ENCODE peak calls at places on chromosomes 13 and 19, in six cellular contexts. U is PC-9, K is stomach, W is fibroblast of lung, X is body of pancreas, O is Peyer's patch. V is an unnamed sample. For H3K4me1, the result is how much of the 10 kb centered on the place peaks cover.

GRCh38 chr13:75307370-75307984 is 174.5 kb downstream of the TBC1D4 start:
- DNase-seq in U (no peak), K (no peak), W (peak), X (no peak), O (no peak), V (no peak)

GRCh38 chr19:41801682-41802317 is 5.4 kb downstream of the CEACAM3 start:
- DNase-seq in U (peak), K (no peak), W (no peak), X (no peak), O (no peak), V (no peak)

GRCh38 chr13:20713751-20714150 is 10.3 kb downstream of the IL17D start:
- DNase-seq in U (no peak), K (no peak), W (peak), X (no peak), O (no peak), V (no peak)

GRCh38 chr13:19586904-19587634 is 25.7 kb upstream of the TPTE2 start:
- DNase-seq in U (no peak), K (peak), W (peak), X (peak), O (peak), V (no peak)

GRCh38 chr13:42747399-42747873 is 33.9 kb upstream of the FAM216B start:
- DNase-seq in U (peak), K (no peak), W (peak), X (no peak), O (no peak), V (no peak)

GRCh38 chr13:21297914-21298831 is 121.7 kb downstream of the MRPL57 start:
- DNase-seq in U (peak), K (peak), W (peak), X (peak), O (peak), V (peak)

GRCh38 chr13:98022210-98022609 is 68.7 kb downstream of the IPO5 start:
- DNase-seq in U (no peak), K (no peak), W (peak), X (no peak), O (no peak), V (no peak)

GRCh38 chr13:73245271-73245670 is 186.5 kb downstream of the KLF5 start:
- DNase-seq in U (no peak), K (no peak), W (no peak), X (no peak), O (no peak), V (no peak)

GRCh38 chr13:97015661-97016350 is 21.5 kb upstream of the OXGR1 start:
- DNase-seq in U (no peak), K (no peak), W (peak), X (no peak), O (no peak), V (no peak)

GRCh38 chr13:99220199-99220931 is 19.7 kb downstream of the UBAC2 start:
- DNase-seq in U (no peak), K (no peak), W (no peak), X (no peak), O (peak), V (no peak)

GRCh38 chr19:10230155-10230903 is 802 bp downstream of the S1PR2 start:
- DNase-seq in U (peak), K (peak), W (peak), X (peak), O (peak), V (no peak)

GRCh38 chr19:31085125-31085524 is 264.1 kb downstream of the TSHZ3 start:
- DNase-seq in U (peak), K (no peak), W (no peak), X (no peak), O (no peak), V (no peak)

GRCh38 chr19:12400618-12401502 is at the start of gene ZNF799:
- DNase-seq in U (peak), K (peak), W (peak), X (peak), O (peak), V (peak)

GRCh38 chr13:105925496-105925895 is 610.0 kb downstream of the EFNB2 start:
- DNase-seq in U (peak), K (no peak), W (peak), X (no peak), O (no peak), V (no peak)

GRCh38 chr19:50580970-50581636 is 12.9 kb upstream of the LRRC4B start:
- DNase-seq in U (no peak), K (no peak), W (no peak), X (no peak), O (no peak), V (no peak)

GRCh38 chr13:110538632-110539031 is 22.9 kb downstream of the RAB20 start:
- DNase-seq in U (no peak), K (no peak), W (no peak), X (peak), O (no peak), V (no peak)

GRCh38 chr13:101453784-101454201 is 1.3 kb downstream of the ITGBL1 start:
- DNase-seq in U (peak), K (peak), W (no peak), X (peak), O (no peak), V (no peak)

GRCh38 chr13:32976046-32976781 is 40.0 kb upstream of the KL start:
- DNase-seq in U (no peak), K (no peak), W (no peak), X (no peak), O (no peak), V (no peak)

GRCh38 chr19:10432736-10433130 is 12.4 kb downstream of the PDE4A start:
- DNase-seq in U (no peak), K (peak), W (no peak), X (peak), O (no peak), V (no peak)

GRCh38 chr13:35649162-35649561 is 172.7 kb upstream of the MAB21L1 start:
- DNase-seq in U (no peak), K (no peak), W (peak), X (no peak), O (no peak), V (no peak)

GRCh38 chr13:23723463-23723862 is 153.3 kb downstream of the TNFRSF19 start:
- DNase-seq in U (no peak), K (no peak), W (peak), X (no peak), O (no peak), V (no peak)

GRCh38 chr13:80213201-80213600 is 127.7 kb downstream of the SPRY2 start:
- DNase-seq in U (no peak), K (no peak), W (no peak), X (no peak), O (no peak), V (no peak)

GRCh38 chr13:42575938-42576337 is 2.0 kb downstream of the TNFSF11 start:
- DNase-seq in U (no peak), K (no peak), W (no peak), X (no peak), O (no peak), V (no peak)

GRCh38 chr13:72849571-72849970 is 67.6 kb downstream of the PIBF1 start:
- DNase-seq in U (no peak), K (no peak), W (peak), X (no peak), O (no peak), V (no peak)

GRCh38 chr19:57887195-57887941 is 1.5 kb downstream of the ZNF814 start:
- DNase-seq in U (no peak), K (no peak), W (peak), X (no peak), O (no peak), V (no peak)

GRCh38 chr19:38706792-38707511 is 37.3 kb downstream of the CAPN12 start:
- DNase-seq in U (no peak), K (no peak), W (no peak), X (no peak), O (no peak), V (no peak)
- H3K4me1 ChIP-seq in U (under half), K (half or more), W (under half), X (under half), O (under half), V (half or more)

GRCh38 chr13:45191874-45192273 is 9.0 kb downstream of the KCTD4 start:
- DNase-seq in U (no peak), K (no peak), W (no peak), X (no peak), O (no peak), V (no peak)

GRCh38 chr13:45196622-45197021 is 4.2 kb downstream of the KCTD4 start:
- DNase-seq in U (no peak), K (no peak), W (peak), X (no peak), O (no peak), V (no peak)

GRCh38 chr13:45195421-45195820 is 5.4 kb downstream of the KCTD4 start:
- DNase-seq in U (no peak), K (no peak), W (no peak), X (no peak), O (no peak), V (no peak)

GRCh38 chr13:45196091-45196490 is 4.8 kb downstream of the KCTD4 start:
- DNase-seq in U (no peak), K (no peak), W (peak), X (no peak), O (no peak), V (no peak)

GRCh38 chr13:45194081-45194939 is 6.5 kb downstream of the KCTD4 start:
- DNase-seq in U (no peak), K (no peak), W (peak), X (peak), O (no peak), V (no peak)
- H3K27ac ChIP-seq in U (no peak), K (no peak), W (no peak), X (no peak), O (no peak), V (no peak)

DNA sequence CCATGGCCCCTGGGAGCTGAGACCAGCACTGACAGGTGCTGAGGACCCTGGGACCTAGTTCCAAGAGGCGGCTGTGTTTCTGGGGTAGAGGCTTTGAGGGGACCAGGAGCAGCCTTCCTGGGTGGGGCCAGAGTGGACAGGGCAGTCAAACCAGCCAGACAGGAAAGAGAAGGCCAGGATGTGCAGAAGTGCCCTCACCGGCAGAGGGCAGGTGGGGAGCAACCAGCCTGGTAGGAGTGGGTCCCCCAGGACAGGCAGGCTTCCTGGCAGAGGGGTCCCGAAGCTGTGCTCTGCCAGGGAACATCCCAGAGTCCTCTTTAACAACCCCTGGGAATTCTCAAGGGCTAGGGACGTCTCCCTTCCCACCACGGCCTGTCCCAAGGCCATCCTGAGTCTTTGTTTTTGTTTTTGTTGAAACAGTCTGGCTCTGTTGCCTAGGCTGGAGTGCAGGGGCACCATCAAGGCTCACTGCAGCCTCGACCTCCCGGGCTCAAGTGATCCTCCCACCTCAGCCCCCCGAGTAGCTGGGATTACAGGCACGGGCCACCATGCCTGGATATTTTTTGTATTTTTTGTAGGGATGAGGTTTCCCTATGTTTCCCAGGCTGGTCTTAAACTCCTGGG is 3.0 kb upstream of the HIPK4 start:
- DNase-seq in U (peak), K (peak), W (no peak), X (peak), O (no peak), V (no peak)
- TF ChIP-seq CTCF in U (peak), K (no peak), W (no peak), X (peak), O (peak), V (peak)

DNA sequence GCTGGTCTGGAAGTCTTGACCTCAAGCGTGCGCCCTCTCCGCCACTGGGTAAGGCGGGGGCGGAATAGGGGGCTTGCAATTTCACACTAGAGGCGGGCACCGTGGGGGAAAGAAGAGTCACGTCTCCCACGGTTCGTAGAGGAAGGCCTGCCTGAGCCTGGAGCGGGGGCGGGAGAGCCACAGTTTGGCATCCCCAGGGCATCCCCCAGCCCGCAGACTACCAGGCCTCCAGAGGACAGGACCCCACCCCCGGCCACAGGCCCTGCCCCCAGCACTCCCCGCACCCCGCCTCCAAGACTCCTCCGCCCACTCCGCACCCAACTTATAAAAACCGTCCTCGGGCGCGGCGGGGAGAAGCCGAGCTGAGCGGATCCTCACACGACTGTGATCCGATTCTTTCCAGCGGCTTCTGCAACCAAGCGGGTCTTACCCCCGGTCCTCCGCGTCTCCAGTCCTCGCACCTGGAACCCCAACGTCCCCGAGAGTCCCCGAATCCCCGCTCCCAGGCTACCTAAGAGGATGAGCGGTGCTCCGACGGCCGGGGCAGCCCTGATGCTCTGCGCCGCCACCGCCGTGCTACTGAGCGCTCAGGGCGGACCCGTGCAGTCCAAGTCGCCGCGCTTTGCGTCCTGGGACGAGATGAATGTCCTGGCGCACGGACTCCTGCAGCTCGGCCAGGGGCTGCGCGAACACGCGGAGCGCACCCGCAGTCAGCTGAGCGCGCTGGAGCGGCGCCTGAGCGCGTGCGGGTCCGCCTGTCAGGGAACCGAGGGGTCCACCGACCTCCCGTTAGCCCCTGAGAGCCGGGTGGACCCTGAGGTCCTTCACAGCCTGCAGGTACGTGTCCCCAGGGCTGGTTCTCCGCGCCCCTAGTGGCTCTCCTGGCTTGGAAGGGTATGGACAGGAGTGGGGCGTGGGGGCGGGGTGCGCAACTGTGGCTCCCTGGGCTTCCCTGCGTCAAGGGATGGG is at the start of gene ANGPTL4:
- DNase-seq in U (no peak), K (peak), W (peak), X (peak), O (peak), V (no peak)
- H3K4me1 ChIP-seq in U (half or more), K (half or more), W (under half), X (half or more), O (half or more), V (half or more)

GRCh38 chr13:84972907-84973306 is 826.3 kb downstream of the SLITRK6 start:
- DNase-seq in U (no peak), K (no peak), W (no peak), X (no peak), O (no peak), V (no peak)

DNA sequence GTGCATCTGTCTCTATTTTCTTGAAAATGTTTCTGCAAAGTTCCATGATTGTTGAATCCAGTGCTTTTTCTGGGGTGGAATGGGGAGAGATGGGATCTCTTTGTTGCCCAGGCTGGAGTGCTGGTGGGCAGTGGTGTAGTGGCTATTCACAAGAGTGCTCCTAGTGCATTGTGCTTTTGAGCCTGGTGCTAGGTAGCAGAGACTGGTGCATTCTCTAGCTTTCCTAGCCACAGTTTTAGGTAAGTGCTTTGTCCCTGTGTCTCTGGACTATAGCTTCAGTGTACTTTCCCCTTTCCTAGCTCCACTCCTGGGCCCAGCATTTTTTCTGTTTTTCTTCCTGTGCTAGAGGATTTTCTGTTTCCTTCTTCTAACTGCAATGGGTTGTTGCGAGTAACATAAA is 825.6 kb downstream of the SLITRK6 start:
- DNase-seq in U (no peak), K (no peak), W (no peak), X (no peak), O (no peak), V (no peak)
- H3K27ac ChIP-seq in U (no peak), K (no peak), W (no peak), X (no peak), O (no peak), V (no peak)

DNA sequence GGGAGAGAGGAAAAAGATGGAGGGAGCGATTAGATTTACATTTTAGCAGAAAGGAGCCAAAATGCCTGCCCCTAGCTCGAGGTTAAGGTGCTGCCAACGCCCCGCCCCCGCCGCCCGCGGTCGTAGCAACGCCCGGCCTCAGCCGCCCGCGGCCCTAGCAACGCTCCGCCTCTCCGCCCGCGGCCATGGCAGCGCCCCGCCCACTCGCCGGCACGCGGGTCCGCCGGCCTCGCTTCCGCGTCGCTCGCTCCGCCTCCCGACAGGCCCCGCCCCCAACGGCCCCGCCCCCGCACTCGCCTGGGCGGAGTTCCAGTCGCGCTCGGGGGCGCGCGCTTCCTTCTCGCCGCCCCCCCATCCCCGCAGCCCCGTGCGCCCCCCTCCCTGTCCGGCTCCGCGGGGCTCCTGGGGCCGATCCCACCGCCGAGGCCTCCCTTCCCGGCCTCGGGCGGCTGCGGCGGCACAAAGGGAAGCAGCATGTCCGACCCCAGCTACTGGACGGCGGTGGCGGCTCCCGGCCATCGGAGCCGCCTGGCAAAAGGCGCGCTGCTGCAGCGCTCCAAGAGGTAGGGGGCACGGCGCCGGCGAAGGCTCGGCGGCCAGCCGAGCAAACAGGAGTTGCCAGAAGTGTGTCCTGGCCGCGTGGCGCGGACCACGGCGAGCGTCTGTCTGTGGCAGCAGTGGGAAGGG is 20.3 kb downstream of the MAST3 start:
- DNase-seq in U (peak), K (peak), W (peak), X (peak), O (peak), V (no peak)
- TF ChIP-seq CTCF in U (no peak), K (no peak), W (no peak), X (no peak), O (peak), V (no peak)

DNA sequence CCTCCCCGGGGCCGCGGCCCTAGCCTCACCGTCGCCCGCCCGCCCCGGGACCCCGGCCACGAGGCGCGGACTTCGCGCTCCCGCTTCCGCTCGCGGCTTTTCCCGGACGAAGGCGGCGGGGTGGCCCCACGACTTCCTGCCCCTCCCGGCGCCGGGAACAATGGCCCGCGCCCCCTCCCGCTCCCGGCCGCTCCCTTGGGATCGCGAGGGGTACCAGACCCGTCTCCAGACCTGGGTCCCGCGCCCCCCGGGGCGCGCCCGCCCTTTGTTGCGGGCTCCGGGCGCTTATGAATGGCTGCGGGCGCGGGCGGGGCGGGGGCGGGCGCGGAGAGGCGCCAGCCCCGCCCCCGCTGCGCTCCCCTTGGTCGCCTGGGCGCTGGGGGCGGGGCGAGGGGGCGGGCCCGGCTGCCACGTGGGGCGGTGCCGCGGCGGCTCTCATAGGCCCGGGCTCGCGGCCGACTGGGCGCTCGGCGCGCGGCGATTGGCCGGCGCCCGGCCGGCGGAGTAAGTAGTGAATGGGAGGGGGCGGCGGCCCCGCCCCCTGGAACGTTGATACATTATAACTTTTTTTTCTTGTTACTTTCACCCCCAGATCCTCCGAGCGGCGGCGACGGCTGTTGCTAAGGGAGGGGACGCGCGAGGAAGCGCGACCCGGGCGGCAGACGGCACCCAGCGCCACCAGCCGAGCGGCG is 1.1 kb downstream of the MIDN start:
- DNase-seq in U (peak), K (peak), W (peak), X (peak), O (peak), V (peak)
- H3K4me1 ChIP-seq in U (under half), K (half or more), W (under half), X (half or more), O (half or more), V (half or more)

GRCh38 chr13:44271915-44272341 is 101.7 kb upstream of the SERP2 start:
- DNase-seq in U (no peak), K (no peak), W (no peak), X (peak), O (no peak), V (no peak)

GRCh38 chr13:44268965-44269364 is 104.7 kb upstream of the SERP2 start:
- DNase-seq in U (no peak), K (no peak), W (no peak), X (no peak), O (no peak), V (no peak)

GRCh38 chr13:44267966-44268365 is 105.7 kb upstream of the SERP2 start:
- DNase-seq in U (peak), K (no peak), W (peak), X (no peak), O (no peak), V (no peak)

GRCh38 chr13:44271031-44271433 is 102.6 kb upstream of the SERP2 start:
- DNase-seq in U (peak), K (no peak), W (peak), X (no peak), O (no peak), V (no peak)

GRCh38 chr13:44270153-44270552 is 103.5 kb upstream of the SERP2 start:
- DNase-seq in U (no peak), K (no peak), W (no peak), X (no peak), O (no peak), V (no peak)
- H3K27ac ChIP-seq in U (peak), K (peak), W (no peak), X (no peak), O (peak), V (peak)

V was measured in esophagus squamous epithelium.